ENCODE peak calls at places on chromosomes 16 and 17, in five cellular contexts. V is A549, Q is mucosa of descending colon, P is AG04450, A is IMR-90. O is an unnamed sample.

GRCh38 chr17:74730491-74731346 is 6.3 kb upstream of the RAB37 start:
- DNase-seq in V (no peak), Q (no peak), A (no peak), P (no peak), O (no peak)

GRCh38 chr16:48426244-48427135 is 41.3 kb upstream of the SIAH1 start:
- DNase-seq in P (no peak), V (no peak), A (peak), Q (no peak), O (no peak)

GRCh38 chr16:4334724-4335495 is 16.2 kb downstream of the PAM16 start:
- DNase-seq in P (no peak), V (no peak), Q (no peak), A (no peak), O (no peak)

GRCh38 chr16:84247341-84247740 is 7.5 kb upstream of the KCNG4 start:
- DNase-seq in A (no peak), P (no peak), Q (no peak), V (no peak), O (no peak)

GRCh38 chr17:10428781-10429180 is 7.0 kb upstream of the MYH8 start:
- DNase-seq in P (no peak), Q (no peak), A (no peak), V (no peak), O (no peak)

GRCh38 chr17:6498356-6498755 is 54.1 kb downstream of the PIMREG start:
- DNase-seq in Q (no peak), V (no peak), P (no peak), A (no peak), O (no peak)

GRCh38 chr17:9529033-9529748 is 46.4 kb downstream of the STX8 start:
- DNase-seq in V (peak), A (peak), P (no peak), Q (no peak), O (no peak)

GRCh38 chr16:89502319-89502843 is 5.8 kb upstream of the SPG7 start:
- DNase-seq in Q (peak), P (no peak), V (peak), A (no peak), O (no peak)

GRCh38 chr17:44359001-44359400 is 4.7 kb downstream of the FAM171A2 start:
- DNase-seq in P (no peak), Q (no peak), V (no peak), A (no peak), O (no peak)

GRCh38 chr16:66889622-66890021 is 9.3 kb downstream of the PDP2 start:
- DNase-seq in P (no peak), A (no peak), Q (no peak), V (no peak), O (no peak)

DNA sequence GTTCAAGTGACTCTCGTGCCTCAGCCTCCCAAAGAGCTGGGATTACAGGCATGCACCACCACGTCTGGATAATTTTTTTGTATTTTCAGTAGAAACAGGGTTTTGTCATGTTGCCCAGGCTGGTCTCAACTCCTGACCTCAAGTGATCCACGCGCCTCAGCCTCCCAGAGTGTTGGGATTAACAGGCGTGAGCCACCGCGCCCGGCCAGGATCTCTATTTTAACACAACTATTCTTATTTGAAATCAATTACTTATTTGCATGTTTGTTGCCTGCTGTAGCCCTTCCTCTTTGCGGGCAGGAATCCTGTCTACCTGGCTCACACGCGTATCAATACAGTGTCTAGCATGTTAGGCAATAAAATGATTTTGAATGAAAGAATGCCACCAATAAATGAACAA is 818 bp upstream of the CNEP1R1 start:
- DNase-seq in V (no peak), A (no peak), Q (no peak), P (no peak), O (no peak)
- H3K4me3 ChIP-seq in V (peak), A (no peak), Q (no peak), P (no peak), O (no peak)

DNA sequence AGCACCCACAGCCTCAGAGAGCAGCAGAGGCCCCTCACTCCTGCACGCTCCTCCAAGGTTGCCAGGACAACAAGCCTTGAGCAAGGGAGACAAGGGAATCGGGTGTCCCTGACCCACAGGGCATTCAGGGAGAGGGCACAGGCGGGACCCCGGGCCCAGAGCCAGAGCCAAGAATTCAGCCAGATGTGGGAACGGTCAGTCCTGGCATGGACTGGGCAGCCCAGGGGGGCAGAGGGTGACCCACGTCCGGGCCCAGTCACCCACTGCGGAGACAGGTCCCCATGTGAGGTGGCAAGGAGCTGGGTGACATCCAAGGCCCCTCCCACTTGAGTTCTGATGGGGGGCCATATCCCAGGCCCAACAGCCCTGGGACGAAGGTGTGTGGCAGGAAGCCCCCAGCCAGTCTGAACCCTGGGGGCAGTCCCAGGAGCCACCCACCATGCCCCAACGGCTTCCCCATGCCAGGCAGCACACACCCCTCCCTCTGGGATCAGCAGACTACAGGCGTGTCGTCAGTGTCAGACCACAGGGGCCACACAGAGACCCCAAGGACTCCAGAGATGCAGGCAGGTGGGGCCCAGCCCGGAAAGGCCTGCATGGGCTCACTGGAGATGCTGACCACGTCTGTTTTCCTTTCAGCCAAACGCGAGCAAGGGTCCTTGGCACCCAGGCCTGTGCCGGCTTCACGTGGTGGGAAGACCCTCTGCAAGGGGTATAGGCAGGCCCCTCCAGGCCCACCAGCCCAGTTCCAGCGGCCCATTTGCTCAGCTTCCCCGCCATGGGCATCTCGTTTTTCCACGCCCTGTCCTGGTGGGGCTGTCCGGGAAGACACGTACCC is 23.0 kb downstream of the USP6 start:
- DNase-seq in V (no peak), P (no peak), Q (no peak), A (no peak), O (no peak)
- H3K4me3 ChIP-seq in V (no peak), P (no peak), Q (no peak), A (no peak), O (no peak)

GRCh38 chr17:81165246-81166032 is at the start of gene PVALEF:
- DNase-seq in Q (peak), V (peak), A (no peak), P (no peak), O (no peak)
- H3K4me3 ChIP-seq in Q (no peak), V (peak), A (no peak), P (peak), O (no peak)

DNA sequence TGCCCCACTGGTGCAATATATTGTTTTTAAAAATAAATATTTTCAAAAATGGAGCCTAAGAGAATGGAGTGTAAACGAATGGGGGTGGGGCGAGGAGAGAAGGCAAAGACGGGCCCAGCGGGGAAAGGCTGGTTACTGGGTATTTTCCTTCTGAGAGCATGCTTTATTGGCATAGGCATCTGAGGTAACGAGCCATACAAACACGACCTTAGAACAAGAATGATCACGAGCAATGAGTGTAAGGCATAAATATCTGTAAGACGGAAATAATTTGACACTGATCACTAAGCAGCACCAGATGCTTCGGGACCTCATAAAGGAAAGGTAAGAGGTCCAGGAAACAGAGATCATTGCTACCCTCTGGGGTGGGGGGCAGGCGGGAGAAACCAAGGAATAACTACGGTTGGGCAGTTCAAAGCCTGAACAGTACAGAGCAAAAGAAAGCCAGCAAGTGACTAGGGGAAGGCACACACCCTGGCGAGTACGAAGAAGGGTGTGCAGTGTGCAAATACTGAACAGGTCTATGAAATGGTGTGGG is 953 bp downstream of the SSH2 start:
- DNase-seq in P (no peak), V (no peak), Q (no peak), A (no peak), O (no peak)
- H3K4me3 ChIP-seq in P (peak), V (peak), Q (peak), A (peak), O (peak)

DNA sequence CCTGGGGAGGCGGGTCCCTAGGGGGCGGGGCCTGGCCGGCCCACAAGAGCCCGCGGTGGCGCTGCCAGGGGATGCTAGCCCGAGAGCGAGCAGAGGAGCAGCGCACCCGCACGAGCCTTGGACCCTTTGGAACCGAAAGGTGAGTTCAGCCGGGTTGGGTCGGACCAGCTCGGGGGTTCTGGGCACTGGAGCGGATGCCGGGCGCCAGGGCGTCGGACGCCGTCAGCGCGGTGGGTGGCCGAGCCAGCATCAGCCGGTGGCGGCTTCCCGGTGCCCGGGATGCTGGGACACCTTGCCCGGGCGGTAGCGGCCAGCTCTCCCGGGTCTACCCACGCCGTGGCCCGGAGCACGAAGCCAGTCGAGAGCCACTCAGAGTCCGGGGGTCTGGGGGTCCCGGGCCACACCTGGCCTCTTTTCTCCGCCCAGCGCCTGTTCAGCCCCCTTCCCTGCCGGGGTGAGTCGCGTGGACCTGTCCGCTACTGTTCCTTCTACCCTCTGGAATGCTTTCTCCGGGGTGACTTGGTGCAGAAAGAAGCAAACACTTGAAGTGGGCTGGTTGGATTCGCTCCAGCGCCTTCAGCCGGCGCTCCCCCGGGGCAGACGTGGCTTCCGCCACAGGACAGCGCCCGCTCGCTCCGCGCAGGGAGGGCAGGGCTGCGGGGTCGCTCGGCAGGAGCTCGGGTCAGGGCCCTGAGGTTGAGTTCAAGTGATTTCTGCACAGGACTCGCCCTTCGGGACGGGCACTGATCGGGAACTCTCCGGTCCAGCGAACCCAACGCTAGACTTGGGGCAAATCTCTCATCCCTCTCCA is at the start of gene SCNN1G:
- DNase-seq in A (no peak), P (no peak), V (peak), Q (no peak), O (no peak)
- H3K4me3 ChIP-seq in A (no peak), P (peak), V (peak), Q (peak), O (peak)

GRCh38 chr16:83781-84615 is 6.0 kb downstream of the MPG start:
- DNase-seq in P (no peak), V (no peak), Q (no peak), A (peak), O (no peak)
- H3K4me3 ChIP-seq in P (no peak), V (no peak), Q (no peak), A (no peak), O (no peak)

GRCh38 chr17:55576237-55576998 is 65.2 kb upstream of the SMIM36 start:
- DNase-seq in Q (no peak), V (peak), A (peak), P (peak), O (no peak)

GRCh38 chr17:55580596-55581133 is 69.4 kb upstream of the SMIM36 start:
- DNase-seq in P (no peak), V (no peak), A (no peak), Q (no peak), O (no peak)

GRCh38 chr17:55577011-55577586 is 65.8 kb upstream of the SMIM36 start:
- DNase-seq in Q (peak), P (no peak), A (peak), V (no peak), O (no peak)

GRCh38 chr17:55575058-55575606 is 63.9 kb upstream of the SMIM36 start:
- DNase-seq in Q (no peak), V (no peak), A (no peak), P (no peak), O (no peak)

DNA sequence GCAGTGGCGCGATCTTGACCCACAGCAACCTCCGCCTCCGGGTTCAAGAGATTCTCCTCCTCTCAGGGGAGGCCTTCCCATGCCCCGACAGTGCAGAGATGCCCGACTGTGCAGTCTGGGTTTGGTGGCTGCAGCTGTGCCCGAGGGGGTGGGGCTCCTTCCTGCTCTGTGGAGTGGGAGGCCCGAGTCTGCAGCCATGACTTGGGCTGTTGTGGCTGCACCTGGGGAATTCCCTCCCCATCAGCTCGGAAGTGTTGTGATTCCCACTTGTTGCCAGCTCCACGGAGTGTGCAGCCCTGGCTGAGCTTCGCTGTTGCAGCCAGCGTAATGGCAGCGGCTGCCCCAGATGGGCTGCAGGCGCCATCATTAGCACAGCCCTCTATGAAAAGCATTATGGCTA is 66.4 kb upstream of the SMIM36 start:
- DNase-seq in V (no peak), Q (peak), A (peak), P (no peak), O (no peak)
- H3K4me3 ChIP-seq in V (no peak), Q (no peak), A (no peak), P (no peak), O (no peak)

DNA sequence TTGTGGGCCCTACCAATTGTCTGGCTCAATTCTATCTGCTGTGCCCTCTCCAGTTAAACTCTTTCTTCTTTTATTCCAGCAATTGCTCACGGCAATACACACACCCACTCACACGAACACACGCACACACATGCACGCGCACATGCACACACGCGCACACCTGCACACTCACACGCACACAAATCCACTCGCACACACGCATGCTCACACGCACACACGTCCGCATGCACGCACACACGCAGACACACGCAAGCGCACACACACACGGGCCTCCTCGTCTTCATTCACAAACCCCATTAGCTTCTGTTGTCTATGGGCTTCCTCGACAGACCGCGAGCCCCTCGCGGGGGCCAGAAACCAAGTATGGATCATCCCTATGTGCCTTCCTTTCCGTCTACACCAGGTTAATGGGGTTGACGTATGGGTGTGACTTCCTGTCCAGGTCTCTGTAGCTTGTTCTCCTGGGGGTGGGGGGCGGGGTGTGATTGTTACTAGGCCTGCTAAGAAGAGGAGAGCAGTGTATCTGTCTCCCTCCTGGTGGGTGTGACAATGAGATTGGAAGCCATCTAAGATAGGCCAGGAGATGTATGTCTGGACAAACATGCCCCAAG is 717 bp upstream of the CTF1 start:
- DNase-seq in A (no peak), P (no peak), V (no peak), Q (peak), O (no peak)
- H3K4me3 ChIP-seq in A (peak), P (peak), V (no peak), Q (no peak), O (no peak)

GRCh38 chr16:57815987-57816745 is 13.9 kb upstream of the KIFC3 start:
- DNase-seq in A (peak), V (peak), P (peak), Q (peak), O (peak)
- H3K4me3 ChIP-seq in A (no peak), V (no peak), P (no peak), Q (no peak), O (no peak)

GRCh38 chr17:75845058-75845711 is 981 bp upstream of the UNC13D start:
- DNase-seq in Q (peak), P (no peak), A (peak), V (peak), O (peak)
- H3K4me3 ChIP-seq in Q (no peak), P (no peak), A (no peak), V (peak), O (no peak)

O was measured in LNCaP clone FGC.